ENCODE peak calls at places on chromosomes 2 and 18, in five cellular contexts. S, V, L, W and P are unnamed samples.

GRCh38 chr2:24304098-24304497 is 56.2 kb downstream of the ITSN2 start:
- DNase-seq in L (peak; percentile 98), V (no peak), W (no peak), S (no peak), P (no peak)

GRCh38 chr2:121099329-121100318 is 185.4 kb downstream of the TFCP2L1 start:
- DNase-seq in L (no peak), S (peak; percentile 28), W (no peak), V (no peak), P (peak; percentile 44)

GRCh38 chr18:24814521-24814920 is 354.1 kb downstream of the HRH4 start:
- DNase-seq in W (no peak), V (no peak), S (no peak), L (no peak), P (no peak)

GRCh38 chr2:43225093-43225787 is 1.2 kb downstream of the ZFP36L2 start:
- DNase-seq in W (peak; percentile 63), S (peak; percentile 58), L (peak; percentile 87), V (peak; percentile 50), P (peak; percentile 26)

GRCh38 chr2:229033816-229034215 is 237.3 kb downstream of the PID1 start:
- DNase-seq in L (no peak), V (no peak), W (no peak), S (no peak), P (no peak)

GRCh38 chr18:79965119-79965902 is 868 bp downstream of the HSBP1L1 start:
- DNase-seq in S (peak; percentile 61), W (peak; percentile 31), L (peak; percentile 76), V (no peak), P (peak; percentile 85)

GRCh38 chr2:164369416-164369815 is 251.9 kb downstream of the GRB14 start:
- DNase-seq in S (no peak), L (no peak), V (no peak), W (no peak), P (no peak)

GRCh38 chr18:36697905-36698304 is 130.9 kb downstream of the TPGS2 start:
- DNase-seq in L (peak; percentile 51), V (no peak), W (no peak), S (no peak), P (no peak)

GRCh38 chr2:211730215-211730614 is 808.4 kb downstream of the ERBB4 start:
- DNase-seq in V (no peak), L (no peak), W (no peak), S (no peak), P (no peak)